ENCODE peak calls at places on chromosomes 1 and 21, in seven cellular contexts. One of them, this sample, is unnamed. For H3K36me3, the result is how much of the 10 kb centered on the place peaks cover.

GRCh38 chr1:103859721-103860120 is 110.0 kb downstream of the AMY1C start:
- DNase-seq in tibial nerve: no peak
- DNase-seq in BE2C: no peak
- DNase-seq in hepatocyte: no peak
- DNase-seq in left ventricle myocardium inferior: no peak
- DNase-seq in lower lobe of right lung: no peak
- DNase-seq in naive thymus-derived CD4-positive, alpha-beta T cell: no peak
- DNase-seq in this sample: no peak

GRCh38 chr21:43699933-43700599 is 18.9 kb upstream of the PDXK start:
- DNase-seq in tibial nerve: no peak
- DNase-seq in BE2C: no peak
- DNase-seq in naive thymus-derived CD4-positive, alpha-beta T cell: no peak
- DNase-seq in lower lobe of right lung: peak
- DNase-seq in left ventricle myocardium inferior: no peak
- DNase-seq in hepatocyte: no peak
- DNase-seq in this sample: no peak

GRCh38 chr1:35808376-35809155 is 750 bp downstream of the AGO4 start:
- DNase-seq in BE2C: peak
- DNase-seq in naive thymus-derived CD4-positive, alpha-beta T cell: peak
- DNase-seq in lower lobe of right lung: peak
- DNase-seq in hepatocyte: peak
- DNase-seq in left ventricle myocardium inferior: peak
- DNase-seq in tibial nerve: no peak
- DNase-seq in this sample: peak

GRCh38 chr1:41751804-41752513 is 166.8 kb downstream of the HIVEP3 start:
- DNase-seq in left ventricle myocardium inferior: no peak
- DNase-seq in lower lobe of right lung: peak
- DNase-seq in tibial nerve: no peak
- DNase-seq in BE2C: no peak
- DNase-seq in hepatocyte: no peak
- DNase-seq in naive thymus-derived CD4-positive, alpha-beta T cell: no peak
- DNase-seq in this sample: peak

GRCh38 chr1:56142301-56142700 is 437.1 kb downstream of the PLPP3 start:
- DNase-seq in BE2C: no peak
- DNase-seq in naive thymus-derived CD4-positive, alpha-beta T cell: no peak
- DNase-seq in left ventricle myocardium inferior: no peak
- DNase-seq in hepatocyte: peak
- DNase-seq in lower lobe of right lung: no peak
- DNase-seq in tibial nerve: no peak
- DNase-seq in this sample: no peak

GRCh38 chr1:101506541-101507164 is 269.8 kb downstream of the S1PR1 start:
- DNase-seq in naive thymus-derived CD4-positive, alpha-beta T cell: peak
- DNase-seq in tibial nerve: no peak
- DNase-seq in BE2C: peak
- DNase-seq in left ventricle myocardium inferior: no peak
- DNase-seq in hepatocyte: peak
- DNase-seq in lower lobe of right lung: no peak
- DNase-seq in this sample: no peak

GRCh38 chr1:206686486-206687249 is 2.0 kb downstream of the MAPKAPK2 start:
- DNase-seq in hepatocyte: no peak
- DNase-seq in lower lobe of right lung: no peak
- DNase-seq in left ventricle myocardium inferior: no peak
- DNase-seq in BE2C: no peak
- DNase-seq in naive thymus-derived CD4-positive, alpha-beta T cell: peak
- DNase-seq in tibial nerve: no peak
- DNase-seq in this sample: no peak

GRCh38 chr1:109547412-109548320 is 749 bp upstream of the GNAI3 start:
- DNase-seq in lower lobe of right lung: no peak
- DNase-seq in left ventricle myocardium inferior: no peak
- DNase-seq in tibial nerve: no peak
- DNase-seq in naive thymus-derived CD4-positive, alpha-beta T cell: peak
- DNase-seq in hepatocyte: peak
- DNase-seq in BE2C: no peak
- DNase-seq in this sample: peak

GRCh38 chr1:238419209-238419608 is 528.5 kb upstream of the ZP4 start:
- DNase-seq in BE2C: no peak
- DNase-seq in hepatocyte: no peak
- DNase-seq in left ventricle myocardium inferior: no peak
- DNase-seq in naive thymus-derived CD4-positive, alpha-beta T cell: no peak
- DNase-seq in lower lobe of right lung: no peak
- DNase-seq in tibial nerve: no peak
- DNase-seq in this sample: no peak

GRCh38 chr21:42262826-42263225 is 43.9 kb downstream of the ABCG1 start:
- DNase-seq in left ventricle myocardium inferior: peak
- DNase-seq in BE2C: peak
- DNase-seq in hepatocyte: peak
- DNase-seq in tibial nerve: no peak
- DNase-seq in lower lobe of right lung: peak
- DNase-seq in naive thymus-derived CD4-positive, alpha-beta T cell: no peak
- DNase-seq in this sample: peak

GRCh38 chr1:216531308-216532239 is 108.3 kb upstream of the USH2A start:
- DNase-seq in BE2C: peak
- DNase-seq in naive thymus-derived CD4-positive, alpha-beta T cell: no peak
- DNase-seq in lower lobe of right lung: no peak
- DNase-seq in left ventricle myocardium inferior: no peak
- DNase-seq in hepatocyte: no peak
- DNase-seq in tibial nerve: no peak
- DNase-seq in this sample: no peak

GRCh38 chr1:29912413-29912812 is 676.1 kb downstream of the PTPRU start:
- DNase-seq in hepatocyte: peak
- DNase-seq in tibial nerve: no peak
- DNase-seq in left ventricle myocardium inferior: no peak
- DNase-seq in BE2C: no peak
- DNase-seq in naive thymus-derived CD4-positive, alpha-beta T cell: no peak
- DNase-seq in lower lobe of right lung: no peak
- DNase-seq in this sample: peak

GRCh38 chr1:228163004-228163753 is 2.4 kb upstream of the IBA57 start:
- DNase-seq in lower lobe of right lung: peak
- DNase-seq in BE2C: no peak
- DNase-seq in hepatocyte: peak
- DNase-seq in naive thymus-derived CD4-positive, alpha-beta T cell: no peak
- DNase-seq in tibial nerve: no peak
- DNase-seq in left ventricle myocardium inferior: peak
- DNase-seq in this sample: no peak

GRCh38 chr1:231138221-231138620 is 23.6 kb upstream of the TRIM67 start:
- DNase-seq in hepatocyte: no peak
- DNase-seq in BE2C: no peak
- DNase-seq in left ventricle myocardium inferior: no peak
- DNase-seq in naive thymus-derived CD4-positive, alpha-beta T cell: no peak
- DNase-seq in lower lobe of right lung: no peak
- DNase-seq in tibial nerve: no peak
- DNase-seq in this sample: no peak

GRCh38 chr1:20250346-20250989 is 40.2 kb upstream of the VWA5B1 start:
- DNase-seq in BE2C: no peak
- DNase-seq in naive thymus-derived CD4-positive, alpha-beta T cell: no peak
- DNase-seq in lower lobe of right lung: no peak
- DNase-seq in hepatocyte: peak
- DNase-seq in tibial nerve: no peak
- DNase-seq in left ventricle myocardium inferior: no peak
- DNase-seq in this sample: peak

GRCh38 chr1:231828182-231828920 is 201.8 kb downstream of the DISC1 start:
- DNase-seq in left ventricle myocardium inferior: no peak
- DNase-seq in tibial nerve: no peak
- DNase-seq in lower lobe of right lung: no peak
- DNase-seq in naive thymus-derived CD4-positive, alpha-beta T cell: no peak
- DNase-seq in hepatocyte: peak
- DNase-seq in BE2C: no peak
- DNase-seq in this sample: no peak

GRCh38 chr21:41170442-41170841 is 2.5 kb downstream of the BACE2 start:
- DNase-seq in lower lobe of right lung: no peak
- DNase-seq in BE2C: no peak
- DNase-seq in tibial nerve: no peak
- DNase-seq in hepatocyte: peak
- DNase-seq in left ventricle myocardium inferior: peak
- DNase-seq in naive thymus-derived CD4-positive, alpha-beta T cell: no peak
- DNase-seq in this sample: no peak

GRCh38 chr21:41169701-41170100 is 1.7 kb downstream of the BACE2 start:
- DNase-seq in BE2C: no peak
- DNase-seq in left ventricle myocardium inferior: no peak
- DNase-seq in tibial nerve: no peak
- DNase-seq in lower lobe of right lung: no peak
- DNase-seq in hepatocyte: no peak
- DNase-seq in naive thymus-derived CD4-positive, alpha-beta T cell: no peak
- DNase-seq in this sample: no peak

GRCh38 chr21:41167348-41168342 is at the start of gene BACE2:
- DNase-seq in tibial nerve: peak
- DNase-seq in naive thymus-derived CD4-positive, alpha-beta T cell: peak
- DNase-seq in hepatocyte: peak
- DNase-seq in lower lobe of right lung: peak
- DNase-seq in BE2C: no peak
- DNase-seq in left ventricle myocardium inferior: peak
- DNase-seq in this sample: peak

GRCh38 chr21:41168391-41169257 is 664 bp downstream of the BACE2 start:
- DNase-seq in hepatocyte: peak
- DNase-seq in naive thymus-derived CD4-positive, alpha-beta T cell: no peak
- DNase-seq in left ventricle myocardium inferior: peak
- DNase-seq in BE2C: no peak
- DNase-seq in tibial nerve: peak
- DNase-seq in lower lobe of right lung: peak
- DNase-seq in this sample: peak

DNA sequence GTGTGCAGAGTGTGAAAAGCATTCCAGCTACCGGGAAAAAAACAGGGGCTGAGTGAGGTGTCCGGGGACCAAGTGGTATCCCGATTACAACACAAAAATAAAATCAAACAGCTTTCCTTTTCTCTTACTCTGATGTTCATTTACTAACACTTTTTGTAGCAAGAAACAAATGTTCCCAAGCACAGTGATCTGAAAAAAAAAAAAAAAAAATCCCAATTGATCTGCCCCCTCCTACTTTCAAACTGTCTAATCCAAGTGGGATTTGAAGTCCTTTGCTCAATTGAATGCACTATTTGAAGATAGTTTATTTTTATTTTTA is 1.3 kb downstream of the BACE2 start:
- DNase-seq in lower lobe of right lung: no peak
- DNase-seq in hepatocyte: no peak
- DNase-seq in naive thymus-derived CD4-positive, alpha-beta T cell: no peak
- DNase-seq in left ventricle myocardium inferior: no peak
- DNase-seq in tibial nerve: no peak
- DNase-seq in BE2C: no peak
- DNase-seq in this sample: no peak
- H3K4me3 ChIP-seq in lower lobe of right lung: peak
- H3K4me3 ChIP-seq in hepatocyte: peak
- H3K4me3 ChIP-seq in naive thymus-derived CD4-positive, alpha-beta T cell: no peak
- H3K4me3 ChIP-seq in left ventricle myocardium inferior: peak
- H3K4me3 ChIP-seq in tibial nerve: peak
- H3K4me3 ChIP-seq in BE2C: no peak
- H3K4me3 ChIP-seq in this sample: peak

DNA sequence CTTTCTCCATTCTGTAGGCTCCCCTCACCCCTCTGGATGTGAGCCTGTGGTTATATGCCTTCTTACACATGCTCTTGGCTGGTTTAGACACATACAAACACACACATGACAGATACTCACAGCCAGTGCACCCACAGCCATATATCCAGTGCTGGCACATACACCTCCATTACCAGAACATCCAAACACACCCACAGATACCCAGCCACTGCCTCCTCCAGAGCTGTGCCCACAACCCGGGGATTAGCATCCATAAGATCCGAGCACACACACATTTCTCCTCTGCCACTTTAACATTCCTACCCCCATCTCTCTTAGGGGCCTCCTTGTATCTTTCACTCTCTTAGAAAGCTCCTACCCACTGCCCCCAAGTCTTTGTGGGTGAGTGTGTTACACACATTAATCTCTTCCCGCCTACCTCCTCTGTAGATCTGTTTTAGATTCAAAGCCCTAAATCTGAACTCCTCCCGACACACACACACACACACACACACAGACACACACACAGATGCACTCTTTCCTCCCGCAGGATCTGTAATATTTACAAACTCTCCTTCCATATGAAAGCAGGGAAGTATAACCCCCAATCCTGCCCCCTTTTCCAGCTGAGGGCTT is 4.0 kb downstream of the PEA15 start:
- DNase-seq in left ventricle myocardium inferior: no peak
- DNase-seq in tibial nerve: no peak
- DNase-seq in BE2C: no peak
- DNase-seq in naive thymus-derived CD4-positive, alpha-beta T cell: no peak
- DNase-seq in hepatocyte: no peak
- DNase-seq in lower lobe of right lung: no peak
- DNase-seq in this sample: no peak
- H3K36me3 ChIP-seq in left ventricle myocardium inferior: under half
- H3K36me3 ChIP-seq in tibial nerve: under half
- H3K36me3 ChIP-seq in BE2C: under half
- H3K36me3 ChIP-seq in naive thymus-derived CD4-positive, alpha-beta T cell: under half
- H3K36me3 ChIP-seq in hepatocyte: under half
- H3K36me3 ChIP-seq in lower lobe of right lung: under half
- H3K36me3 ChIP-seq in this sample: under half

GRCh38 chr1:234214129-234214910 is 158.9 kb upstream of the COA6 start:
- DNase-seq in lower lobe of right lung: peak
- DNase-seq in naive thymus-derived CD4-positive, alpha-beta T cell: peak
- DNase-seq in tibial nerve: no peak
- DNase-seq in left ventricle myocardium inferior: no peak
- DNase-seq in hepatocyte: peak
- DNase-seq in BE2C: no peak
- DNase-seq in this sample: peak
- H3K4me3 ChIP-seq in lower lobe of right lung: peak
- H3K4me3 ChIP-seq in naive thymus-derived CD4-positive, alpha-beta T cell: peak
- H3K4me3 ChIP-seq in tibial nerve: peak
- H3K4me3 ChIP-seq in left ventricle myocardium inferior: peak
- H3K4me3 ChIP-seq in hepatocyte: peak
- H3K4me3 ChIP-seq in BE2C: no peak
- H3K4me3 ChIP-seq in this sample: peak

GRCh38 chr1:246600579-246600978 is 34.3 kb downstream of the CNST start:
- DNase-seq in BE2C: no peak
- DNase-seq in naive thymus-derived CD4-positive, alpha-beta T cell: no peak
- DNase-seq in lower lobe of right lung: no peak
- DNase-seq in hepatocyte: no peak
- DNase-seq in tibial nerve: no peak
- DNase-seq in left ventricle myocardium inferior: no peak
- DNase-seq in this sample: no peak
- H3K36me3 ChIP-seq in BE2C: under half
- H3K36me3 ChIP-seq in naive thymus-derived CD4-positive, alpha-beta T cell: under half
- H3K36me3 ChIP-seq in lower lobe of right lung: under half
- H3K36me3 ChIP-seq in hepatocyte: under half
- H3K36me3 ChIP-seq in tibial nerve: under half
- H3K36me3 ChIP-seq in left ventricle myocardium inferior: under half
- H3K36me3 ChIP-seq in this sample: under half

DNA sequence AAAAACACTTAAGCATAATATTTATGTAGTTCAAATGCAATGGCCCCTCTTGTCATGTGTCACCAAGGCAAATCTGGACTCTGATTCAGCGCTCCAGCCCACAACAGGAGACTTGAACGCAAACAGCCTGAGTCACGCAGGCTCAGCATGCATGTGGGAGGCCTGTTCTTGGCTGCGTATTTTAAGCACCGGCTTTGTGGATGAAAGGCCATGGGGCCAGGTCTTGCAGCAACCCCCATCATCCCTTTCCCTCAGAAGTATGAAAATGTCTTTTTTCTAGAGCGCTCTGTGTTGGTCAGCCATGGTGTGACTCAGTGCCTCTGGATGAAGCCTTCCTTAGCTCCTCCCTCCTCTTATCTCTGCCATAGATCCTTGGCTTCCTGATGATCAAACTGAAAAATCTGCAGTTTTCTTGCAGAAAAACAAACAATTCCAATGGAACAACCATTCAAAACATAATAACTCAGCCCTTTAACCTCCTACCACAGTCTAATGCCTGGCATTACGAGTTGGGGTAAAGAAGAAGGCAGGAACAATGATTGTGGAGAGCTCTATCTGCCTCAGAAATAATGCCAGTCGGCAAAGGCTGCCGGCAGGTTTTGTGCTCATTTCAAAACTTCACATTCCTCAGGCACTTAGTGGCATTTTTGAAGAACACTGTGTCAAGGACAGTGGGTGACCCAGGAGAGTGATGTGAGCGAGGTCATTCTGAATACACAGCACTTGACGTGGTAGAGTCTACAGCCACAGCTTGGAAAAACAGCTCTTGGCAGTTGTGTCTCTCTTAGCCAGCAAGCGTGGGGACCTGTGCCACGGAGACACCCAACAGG is 167.5 kb downstream of the CLIC6 start:
- DNase-seq in left ventricle myocardium inferior: no peak
- DNase-seq in naive thymus-derived CD4-positive, alpha-beta T cell: no peak
- DNase-seq in BE2C: no peak
- DNase-seq in tibial nerve: peak
- DNase-seq in lower lobe of right lung: peak
- DNase-seq in hepatocyte: peak
- DNase-seq in this sample: peak
- H3K4me3 ChIP-seq in left ventricle myocardium inferior: no peak
- H3K4me3 ChIP-seq in naive thymus-derived CD4-positive, alpha-beta T cell: no peak
- H3K4me3 ChIP-seq in BE2C: no peak
- H3K4me3 ChIP-seq in tibial nerve: peak
- H3K4me3 ChIP-seq in lower lobe of right lung: peak
- H3K4me3 ChIP-seq in hepatocyte: no peak
- H3K4me3 ChIP-seq in this sample: no peak

This sample was measured in sigmoid colon.